ENCODE peak calls at places on chromosome X, in four cellular contexts. M, W, P and I are unnamed samples.

GRCh38 chrX:107537815-107538214 is 88.4 kb downstream of the FRMPD3 start:
- DNase-seq in M (no peak), W (peak; percentile 21), P (no peak), I (peak; percentile 28)

GRCh38 chrX:109826954-109827708 is 94.1 kb upstream of the ACSL4 start:
- DNase-seq in M (no peak), W (peak; percentile 21), P (no peak), I (peak; percentile 30)

GRCh38 chrX:8711401-8711800 is 20.5 kb downstream of the ANOS1 start:
- DNase-seq in M (no peak), W (no peak), P (no peak), I (no peak)

GRCh38 chrX:44572340-44572938 is 29.8 kb upstream of the FUNDC1 start:
- DNase-seq in M (no peak), W (no peak), P (no peak), I (no peak)

GRCh38 chrX:23779025-23779424 is 3.9 kb upstream of the SAT1 start:
- DNase-seq in M (no peak), W (peak; percentile 63), P (no peak), I (peak; percentile 32)

GRCh38 chrX:106780259-106780658 is 22.2 kb upstream of the TBC1D8B start:
- DNase-seq in M (no peak), W (no peak), P (no peak), I (no peak)

GRCh38 chrX:24900234-24900633 is 115.5 kb downstream of the ARX start:
- DNase-seq in M (no peak), W (no peak), P (no peak), I (no peak)

GRCh38 chrX:42189601-42190000 is 266.2 kb upstream of the CASK start:
- DNase-seq in M (no peak), W (no peak), P (no peak), I (no peak)

GRCh38 chrX:38641197-38641596 is 79.9 kb downstream of the TSPAN7 start:
- DNase-seq in M (no peak), W (no peak), P (no peak), I (no peak)

GRCh38 chrX:140524556-140524955 is 19.7 kb upstream of the SOX3 start:
- DNase-seq in M (no peak), W (no peak), P (no peak), I (no peak)

GRCh38 chrX:2710496-2710895 is 19.4 kb downstream of the CD99 start:
- DNase-seq in M (no peak), W (peak; percentile 37), P (no peak), I (no peak)

GRCh38 chrX:2714551-2714950 is 23.5 kb downstream of the CD99 start:
- DNase-seq in M (no peak), W (no peak), P (no peak), I (no peak)

GRCh38 chrX:2711441-2711840 is 20.3 kb downstream of the CD99 start:
- DNase-seq in M (no peak), W (no peak), P (no peak), I (no peak)

GRCh38 chrX:2712890-2713860 is 22.1 kb downstream of the CD99 start:
- DNase-seq in M (no peak), W (no peak), P (no peak), I (no peak)

DNA sequence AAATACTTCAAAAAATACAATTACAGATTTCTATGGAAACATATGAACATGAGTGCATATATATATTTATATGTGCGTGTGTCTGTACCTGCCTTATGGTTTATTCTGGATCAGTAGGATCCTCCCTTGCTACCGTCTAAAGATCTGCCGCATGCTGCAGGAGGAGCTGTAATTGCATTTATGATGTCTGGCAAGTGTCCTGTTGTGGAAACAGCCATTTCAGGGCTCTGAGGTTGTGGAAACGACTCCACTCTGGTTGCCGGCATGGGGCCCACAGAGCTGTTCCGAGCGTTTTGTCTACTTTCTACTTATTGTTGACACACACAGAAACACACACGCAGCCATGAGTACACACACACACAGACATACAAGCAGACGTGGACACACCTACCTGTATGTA is 21.3 kb downstream of the CD99 start:
- DNase-seq in M (no peak), W (no peak), P (no peak), I (no peak)
- H3K4me1 ChIP-seq in M (peaks cover 18% of the 10 kb centered on the region), W (peaks cover 33% of the 10 kb centered on the region), P (peaks cover 32% of the 10 kb centered on the region), I (peaks cover 4% of the 10 kb centered on the region)

DNA sequence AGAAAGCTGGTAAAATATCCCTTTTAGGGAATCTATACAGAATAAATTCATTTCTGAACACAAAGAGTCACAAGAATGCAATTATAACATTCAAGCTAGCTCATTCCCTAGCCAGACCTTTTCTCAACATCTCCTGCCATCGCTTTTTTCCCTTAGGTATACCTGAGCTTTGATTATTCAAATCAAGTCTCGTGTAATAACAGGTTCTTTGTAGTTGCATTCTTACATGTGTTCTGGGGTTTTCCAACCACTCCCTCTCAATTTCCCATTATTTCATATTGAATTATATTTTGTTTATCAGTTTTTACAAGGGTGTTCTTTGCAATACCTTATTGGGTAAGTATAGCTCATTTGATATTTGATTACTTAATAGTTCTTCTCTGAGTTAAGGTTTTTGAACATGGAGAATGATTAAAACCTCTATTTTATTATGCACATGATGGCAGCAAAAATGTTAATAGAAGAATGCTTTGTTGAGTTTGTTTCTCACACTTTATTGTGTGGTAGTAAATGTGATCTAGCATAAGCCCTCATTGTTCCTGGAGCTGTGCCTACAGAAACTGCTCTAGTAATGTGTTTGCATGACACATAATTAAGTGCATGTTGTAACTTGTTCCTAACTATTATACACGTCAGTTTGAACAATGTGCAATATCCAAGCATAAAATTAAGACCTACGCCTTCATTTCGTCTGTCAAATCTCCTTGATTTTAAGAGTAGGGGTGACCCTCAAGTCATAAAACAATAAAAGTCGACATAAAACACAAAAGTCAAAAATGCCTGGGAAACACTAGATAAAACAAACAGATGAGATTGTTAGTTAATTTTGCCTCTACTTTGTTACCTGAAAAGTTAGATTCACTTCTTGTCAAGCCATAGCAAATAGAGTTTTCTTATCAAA is 124.0 kb upstream of the POF1B start:
- DNase-seq in M (no peak), W (no peak), P (no peak), I (no peak)
- H3K27ac ChIP-seq in M (no peak overlapping the region), W (no peak overlapping the region), P (no peak overlapping the region), I (no peak overlapping the region)

GRCh38 chrX:682892-683291 is 52.3 kb downstream of the SHOX start:
- DNase-seq in M (no peak), W (no peak), P (no peak), I (no peak)

GRCh38 chrX:681989-682388 is 51.4 kb downstream of the SHOX start:
- DNase-seq in M (no peak), W (no peak), P (no peak), I (no peak)

GRCh38 chrX:685120-686032 is 54.8 kb downstream of the SHOX start:
- DNase-seq in M (no peak), W (no peak), P (no peak), I (no peak)

GRCh38 chrX:680062-680461 is 49.5 kb downstream of the SHOX start:
- DNase-seq in M (no peak), W (no peak), P (no peak), I (no peak)

GRCh38 chrX:683572-683971 is 53.0 kb downstream of the SHOX start:
- DNase-seq in M (no peak), W (no peak), P (no peak), I (no peak)
- H3K9me3 ChIP-seq in M (no peaks in the 10 kb centered on the region), W (peaks cover 4% of the 10 kb centered on the region), P (no peaks in the 10 kb centered on the region), I (no peaks in the 10 kb centered on the region)

GRCh38 chrX:65702956-65703355 is 35.5 kb downstream of the MSN start:
- DNase-seq in M (no peak), W (no peak), P (no peak), I (no peak)
- H3K4me1 ChIP-seq in M (peaks cover 37% of the 10 kb centered on the region), W (peaks cover 55% of the 10 kb centered on the region), P (peaks cover 88% of the 10 kb centered on the region), I (peaks cover 26% of the 10 kb centered on the region)

GRCh38 chrX:45799576-45799975 is 598.9 kb upstream of the DIPK2B start:
- DNase-seq in M (no peak), W (no peak), P (no peak), I (no peak)

GRCh38 chrX:45801554-45801953 is 600.9 kb upstream of the DIPK2B start:
- DNase-seq in M (no peak), W (no peak), P (no peak), I (peak; percentile 25)

GRCh38 chrX:45807572-45808425 is 607.1 kb upstream of the DIPK2B start:
- DNase-seq in M (no peak), W (no peak), P (no peak), I (no peak)

GRCh38 chrX:45806410-45807121 is 605.9 kb upstream of the DIPK2B start:
- DNase-seq in M (no peak), W (no peak), P (no peak), I (peak; percentile 23)

DNA sequence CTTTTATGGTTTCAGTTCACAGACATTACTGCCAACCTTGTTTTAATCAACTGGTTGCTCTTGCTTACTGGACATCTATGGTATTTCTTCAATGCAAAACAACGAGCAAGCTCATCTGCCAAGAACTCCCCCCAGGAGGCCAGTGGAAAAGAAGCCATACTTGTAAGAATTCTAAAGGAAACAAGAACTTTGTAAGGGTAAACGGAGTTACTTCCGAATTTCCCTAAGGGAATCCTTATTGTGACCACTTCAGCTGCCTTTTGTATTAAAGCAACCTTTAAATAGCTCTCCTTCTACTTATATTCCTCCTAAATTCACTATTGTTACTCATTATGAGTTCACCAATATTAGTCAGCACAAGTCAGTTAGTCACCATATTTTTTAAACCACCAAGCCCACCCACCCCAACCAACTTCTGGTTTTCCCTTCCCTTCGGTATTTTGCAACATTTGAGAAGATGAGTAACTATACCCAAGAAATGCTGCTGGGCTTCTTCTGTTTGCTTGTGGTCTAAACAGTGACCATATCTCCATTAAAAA is 602.8 kb upstream of the DIPK2B start:
- DNase-seq in M (no peak), W (no peak), P (no peak), I (no peak)
- H3K27ac ChIP-seq in M (no peak overlapping the region), W (peak overlapping the region; percentile 69), P (no peak overlapping the region), I (no peak overlapping the region)

GRCh38 chrX:144732588-144732987 is 514.7 kb upstream of the SPANXN1 start:
- DNase-seq in M (no peak), W (no peak), P (no peak), I (no peak)

DNA sequence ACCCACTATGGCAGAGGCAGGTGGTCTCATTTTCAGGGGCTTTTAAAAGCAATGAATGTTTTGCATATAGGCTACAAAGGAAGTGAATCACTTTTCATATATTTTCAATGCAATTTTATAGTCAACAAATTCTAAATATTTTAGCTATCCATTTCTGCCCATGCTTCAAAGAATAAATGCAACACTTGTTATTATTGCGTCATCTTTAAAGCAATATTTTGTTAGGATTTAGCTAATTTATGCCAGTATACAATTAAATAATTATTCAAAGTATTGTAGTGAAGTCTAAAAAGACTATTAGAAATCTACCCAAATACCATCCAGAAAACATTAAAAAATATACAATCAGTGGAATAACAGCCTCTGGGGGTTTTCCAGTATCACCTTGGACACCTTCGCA is 509.1 kb upstream of the SPANXN1 start:
- DNase-seq in M (no peak), W (no peak), P (no peak), I (no peak)
- H3K9me3 ChIP-seq in M (no peaks in the 10 kb centered on the region), W (no peaks in the 10 kb centered on the region), P (no peaks in the 10 kb centered on the region), I (no peaks in the 10 kb centered on the region)